ENCODE peak calls at places on chromosomes 1 and 21, in ten cellular contexts. One of them, this sample, is unnamed.

GRCh38 chr21:41943468-41944250 is 10.2 kb downstream of the C2CD2 start:
- DNase-seq in HFFc6: no peak
- DNase-seq in body of pancreas: no peak
- DNase-seq in cardiac fibroblast: no peak
- DNase-seq in glutamatergic neuron: no peak
- DNase-seq in endothelial cell of umbilical vein: no peak
- DNase-seq in choroid plexus epithelial cell: no peak
- DNase-seq in dorsolateral prefrontal cortex: peak; percentile 57
- DNase-seq in Caco-2: no peak
- DNase-seq in MCF 10A: no peak
- DNase-seq in this sample: no peak

GRCh38 chr1:202155478-202156021 is 4.9 kb downstream of the PTPN7 start:
- DNase-seq in endothelial cell of umbilical vein: peak; percentile 39
- DNase-seq in body of pancreas: no peak
- DNase-seq in HFFc6: no peak
- DNase-seq in dorsolateral prefrontal cortex: no peak
- DNase-seq in MCF 10A: peak; percentile 92
- DNase-seq in Caco-2: no peak
- DNase-seq in cardiac fibroblast: peak; percentile 31
- DNase-seq in choroid plexus epithelial cell: no peak
- DNase-seq in glutamatergic neuron: no peak
- DNase-seq in this sample: peak; percentile 54

GRCh38 chr21:37551406-37552355 is 185.1 kb downstream of the DYRK1A start:
- DNase-seq in dorsolateral prefrontal cortex: no peak
- DNase-seq in HFFc6: no peak
- DNase-seq in glutamatergic neuron: no peak
- DNase-seq in Caco-2: peak; percentile 48
- DNase-seq in endothelial cell of umbilical vein: peak; percentile 49
- DNase-seq in cardiac fibroblast: peak; percentile 10
- DNase-seq in MCF 10A: no peak
- DNase-seq in body of pancreas: peak; percentile 35
- DNase-seq in choroid plexus epithelial cell: peak; percentile 81
- DNase-seq in this sample: no peak

GRCh38 chr1:244965182-244965581 is 100.8 kb upstream of the HNRNPU start:
- DNase-seq in choroid plexus epithelial cell: no peak
- DNase-seq in endothelial cell of umbilical vein: peak; percentile 19
- DNase-seq in dorsolateral prefrontal cortex: no peak
- DNase-seq in body of pancreas: no peak
- DNase-seq in Caco-2: no peak
- DNase-seq in cardiac fibroblast: peak; percentile 5
- DNase-seq in HFFc6: no peak
- DNase-seq in glutamatergic neuron: no peak
- DNase-seq in MCF 10A: no peak
- DNase-seq in this sample: no peak

GRCh38 chr21:29939859-29940245 is at the start of gene GRIK1:
- DNase-seq in body of pancreas: no peak
- DNase-seq in dorsolateral prefrontal cortex: peak; percentile 38
- DNase-seq in cardiac fibroblast: peak; percentile 4
- DNase-seq in Caco-2: no peak
- DNase-seq in choroid plexus epithelial cell: peak; percentile 10
- DNase-seq in endothelial cell of umbilical vein: no peak
- DNase-seq in HFFc6: no peak
- DNase-seq in glutamatergic neuron: no peak
- DNase-seq in MCF 10A: no peak
- DNase-seq in this sample: no peak

GRCh38 chr1:180382326-180383115 is 119.9 kb downstream of the ACBD6 start:
- DNase-seq in body of pancreas: no peak
- DNase-seq in dorsolateral prefrontal cortex: no peak
- DNase-seq in cardiac fibroblast: peak; percentile 73
- DNase-seq in choroid plexus epithelial cell: peak; percentile 43
- DNase-seq in HFFc6: peak; percentile 65
- DNase-seq in MCF 10A: no peak
- DNase-seq in endothelial cell of umbilical vein: peak; percentile 67
- DNase-seq in glutamatergic neuron: no peak
- DNase-seq in Caco-2: no peak
- DNase-seq in this sample: peak; percentile 59

GRCh38 chr1:116448785-116449385 is 75.8 kb downstream of the ATP1A1 start:
- DNase-seq in choroid plexus epithelial cell: peak; percentile 41
- DNase-seq in dorsolateral prefrontal cortex: no peak
- DNase-seq in MCF 10A: peak; percentile 42
- DNase-seq in glutamatergic neuron: no peak
- DNase-seq in Caco-2: no peak
- DNase-seq in HFFc6: no peak
- DNase-seq in endothelial cell of umbilical vein: no peak
- DNase-seq in cardiac fibroblast: peak; percentile 63
- DNase-seq in body of pancreas: no peak
- DNase-seq in this sample: peak; percentile 44

GRCh38 chr1:247367786-247368342 is 36.2 kb upstream of the ZNF496 start:
- DNase-seq in dorsolateral prefrontal cortex: no peak
- DNase-seq in cardiac fibroblast: peak; percentile 48
- DNase-seq in glutamatergic neuron: no peak
- DNase-seq in HFFc6: peak; percentile 10
- DNase-seq in Caco-2: no peak
- DNase-seq in MCF 10A: no peak
- DNase-seq in body of pancreas: no peak
- DNase-seq in endothelial cell of umbilical vein: no peak
- DNase-seq in choroid plexus epithelial cell: peak; percentile 56
- DNase-seq in this sample: peak; percentile 55

GRCh38 chr1:231446138-231446537 is 24.1 kb upstream of the EGLN1 start:
- DNase-seq in body of pancreas: no peak
- DNase-seq in Caco-2: no peak
- DNase-seq in choroid plexus epithelial cell: no peak
- DNase-seq in glutamatergic neuron: no peak
- DNase-seq in HFFc6: no peak
- DNase-seq in dorsolateral prefrontal cortex: no peak
- DNase-seq in cardiac fibroblast: no peak
- DNase-seq in endothelial cell of umbilical vein: no peak
- DNase-seq in MCF 10A: no peak
- DNase-seq in this sample: no peak

GRCh38 chr1:231442735-231443134 is 20.6 kb upstream of the EGLN1 start:
- DNase-seq in body of pancreas: no peak
- DNase-seq in dorsolateral prefrontal cortex: no peak
- DNase-seq in cardiac fibroblast: peak; percentile 23
- DNase-seq in endothelial cell of umbilical vein: no peak
- DNase-seq in MCF 10A: no peak
- DNase-seq in choroid plexus epithelial cell: peak; percentile 41
- DNase-seq in glutamatergic neuron: no peak
- DNase-seq in HFFc6: no peak
- DNase-seq in Caco-2: no peak
- DNase-seq in this sample: no peak

GRCh38 chr1:231443363-231443762 is 21.3 kb upstream of the EGLN1 start:
- DNase-seq in Caco-2: no peak
- DNase-seq in HFFc6: no peak
- DNase-seq in endothelial cell of umbilical vein: no peak
- DNase-seq in choroid plexus epithelial cell: no peak
- DNase-seq in cardiac fibroblast: no peak
- DNase-seq in body of pancreas: no peak
- DNase-seq in glutamatergic neuron: no peak
- DNase-seq in dorsolateral prefrontal cortex: no peak
- DNase-seq in MCF 10A: no peak
- DNase-seq in this sample: no peak

GRCh38 chr1:231444059-231444458 is 22.0 kb upstream of the EGLN1 start:
- DNase-seq in dorsolateral prefrontal cortex: no peak
- DNase-seq in endothelial cell of umbilical vein: no peak
- DNase-seq in HFFc6: no peak
- DNase-seq in MCF 10A: no peak
- DNase-seq in cardiac fibroblast: no peak
- DNase-seq in Caco-2: no peak
- DNase-seq in body of pancreas: no peak
- DNase-seq in glutamatergic neuron: no peak
- DNase-seq in choroid plexus epithelial cell: no peak
- DNase-seq in this sample: no peak
- TF ChIP-seq CTCF in dorsolateral prefrontal cortex: no peak
- TF ChIP-seq CTCF in endothelial cell of umbilical vein: no peak
- TF ChIP-seq CTCF in HFFc6: no peak
- TF ChIP-seq CTCF in MCF 10A: no peak
- TF ChIP-seq CTCF in cardiac fibroblast: no peak
- TF ChIP-seq CTCF in Caco-2: no peak
- TF ChIP-seq CTCF in body of pancreas: no peak
- TF ChIP-seq CTCF in glutamatergic neuron: no peak
- TF ChIP-seq CTCF in choroid plexus epithelial cell: no peak
- TF ChIP-seq CTCF in this sample: no peak

GRCh38 chr1:183139281-183139942 is 46.7 kb upstream of the LAMC2 start:
- DNase-seq in body of pancreas: no peak
- DNase-seq in Caco-2: peak; percentile 30
- DNase-seq in glutamatergic neuron: no peak
- DNase-seq in HFFc6: peak; percentile 40
- DNase-seq in choroid plexus epithelial cell: peak; percentile 70
- DNase-seq in endothelial cell of umbilical vein: peak; percentile 96
- DNase-seq in dorsolateral prefrontal cortex: no peak
- DNase-seq in MCF 10A: peak; percentile 81
- DNase-seq in cardiac fibroblast: peak; percentile 89
- DNase-seq in this sample: peak; percentile 84
- TF ChIP-seq CTCF in body of pancreas: no peak
- TF ChIP-seq CTCF in Caco-2: no peak
- TF ChIP-seq CTCF in glutamatergic neuron: no peak
- TF ChIP-seq CTCF in HFFc6: no peak
- TF ChIP-seq CTCF in choroid plexus epithelial cell: no peak
- TF ChIP-seq CTCF in endothelial cell of umbilical vein: no peak
- TF ChIP-seq CTCF in dorsolateral prefrontal cortex: no peak
- TF ChIP-seq CTCF in MCF 10A: no peak
- TF ChIP-seq CTCF in cardiac fibroblast: no peak
- TF ChIP-seq CTCF in this sample: no peak

GRCh38 chr1:40625076-40625475 is 40.4 kb downstream of the RIMS3 start:
- DNase-seq in Caco-2: peak; percentile 5
- DNase-seq in glutamatergic neuron: no peak
- DNase-seq in cardiac fibroblast: peak; percentile 25
- DNase-seq in dorsolateral prefrontal cortex: no peak
- DNase-seq in body of pancreas: peak; percentile 58
- DNase-seq in HFFc6: peak; percentile 16
- DNase-seq in choroid plexus epithelial cell: peak; percentile 38
- DNase-seq in endothelial cell of umbilical vein: no peak
- DNase-seq in MCF 10A: peak; percentile 55
- DNase-seq in this sample: peak; percentile 37

GRCh38 chr1:40626383-40626770 is 39.1 kb downstream of the RIMS3 start:
- DNase-seq in endothelial cell of umbilical vein: no peak
- DNase-seq in Caco-2: no peak
- DNase-seq in choroid plexus epithelial cell: no peak
- DNase-seq in glutamatergic neuron: no peak
- DNase-seq in body of pancreas: no peak
- DNase-seq in HFFc6: no peak
- DNase-seq in MCF 10A: no peak
- DNase-seq in dorsolateral prefrontal cortex: no peak
- DNase-seq in cardiac fibroblast: no peak
- DNase-seq in this sample: no peak

GRCh38 chr1:40622936-40623629 is 42.4 kb downstream of the RIMS3 start:
- DNase-seq in endothelial cell of umbilical vein: no peak
- DNase-seq in Caco-2: no peak
- DNase-seq in glutamatergic neuron: no peak
- DNase-seq in body of pancreas: no peak
- DNase-seq in choroid plexus epithelial cell: no peak
- DNase-seq in HFFc6: no peak
- DNase-seq in dorsolateral prefrontal cortex: no peak
- DNase-seq in MCF 10A: no peak
- DNase-seq in cardiac fibroblast: no peak
- DNase-seq in this sample: no peak

GRCh38 chr1:40627987-40628902 is 37.2 kb downstream of the RIMS3 start:
- DNase-seq in body of pancreas: no peak
- DNase-seq in HFFc6: no peak
- DNase-seq in glutamatergic neuron: no peak
- DNase-seq in endothelial cell of umbilical vein: no peak
- DNase-seq in choroid plexus epithelial cell: no peak
- DNase-seq in MCF 10A: no peak
- DNase-seq in cardiac fibroblast: no peak
- DNase-seq in Caco-2: no peak
- DNase-seq in dorsolateral prefrontal cortex: no peak
- DNase-seq in this sample: peak; percentile 84

DNA sequence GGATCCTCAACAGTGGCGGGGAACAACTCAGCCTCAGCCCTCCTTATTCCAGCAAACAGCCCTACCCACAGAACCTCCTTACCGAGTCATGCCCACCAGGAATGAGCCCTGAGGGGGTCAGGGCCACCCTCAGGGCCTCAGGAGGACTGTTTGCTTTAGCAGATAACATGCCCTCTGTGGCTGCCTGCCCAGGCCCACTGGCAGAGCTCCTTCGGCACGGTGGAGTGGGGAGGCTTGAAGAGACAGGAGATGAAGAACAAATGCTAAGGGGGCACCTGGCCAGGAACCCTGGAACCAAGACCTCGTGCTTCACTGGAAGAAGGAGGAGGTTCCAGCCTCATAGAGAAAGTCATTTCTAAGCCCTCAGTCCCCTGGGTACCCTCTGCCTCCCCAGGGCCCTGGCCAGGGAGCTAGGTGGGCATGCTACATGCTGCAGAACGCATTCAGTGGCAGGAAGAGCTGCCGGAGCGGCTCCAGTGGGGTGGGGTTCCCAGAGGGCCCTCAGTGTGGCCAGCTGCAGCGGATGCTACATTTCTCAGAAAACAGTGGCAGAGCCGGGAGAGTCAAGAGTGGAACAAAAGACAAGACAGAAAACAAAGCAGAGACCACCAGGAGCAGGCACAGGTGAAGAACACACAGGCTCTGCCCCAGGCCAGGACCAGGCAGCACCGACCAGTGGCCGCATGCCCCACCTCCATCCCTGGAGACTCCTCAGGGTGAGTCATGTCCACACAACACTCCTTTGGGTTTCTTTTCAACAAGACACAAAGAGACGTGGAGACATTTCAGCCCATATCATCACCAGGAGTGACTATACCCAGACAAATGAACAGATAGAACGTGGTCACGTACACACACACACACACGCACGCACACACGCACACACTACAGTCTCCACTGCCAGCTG is 39.8 kb downstream of the RIMS3 start:
- DNase-seq in choroid plexus epithelial cell: peak; percentile 40
- DNase-seq in Caco-2: no peak
- DNase-seq in endothelial cell of umbilical vein: no peak
- DNase-seq in body of pancreas: no peak
- DNase-seq in cardiac fibroblast: peak; percentile 68
- DNase-seq in glutamatergic neuron: no peak
- DNase-seq in HFFc6: no peak
- DNase-seq in dorsolateral prefrontal cortex: no peak
- DNase-seq in MCF 10A: peak; percentile 56
- DNase-seq in this sample: peak; percentile 86
- TF ChIP-seq CTCF in choroid plexus epithelial cell: no peak
- TF ChIP-seq CTCF in Caco-2: no peak
- TF ChIP-seq CTCF in endothelial cell of umbilical vein: no peak
- TF ChIP-seq CTCF in body of pancreas: no peak
- TF ChIP-seq CTCF in cardiac fibroblast: no peak
- TF ChIP-seq CTCF in glutamatergic neuron: no peak
- TF ChIP-seq CTCF in HFFc6: no peak
- TF ChIP-seq CTCF in dorsolateral prefrontal cortex: no peak
- TF ChIP-seq CTCF in MCF 10A: no peak
- TF ChIP-seq CTCF in this sample: no peak

DNA sequence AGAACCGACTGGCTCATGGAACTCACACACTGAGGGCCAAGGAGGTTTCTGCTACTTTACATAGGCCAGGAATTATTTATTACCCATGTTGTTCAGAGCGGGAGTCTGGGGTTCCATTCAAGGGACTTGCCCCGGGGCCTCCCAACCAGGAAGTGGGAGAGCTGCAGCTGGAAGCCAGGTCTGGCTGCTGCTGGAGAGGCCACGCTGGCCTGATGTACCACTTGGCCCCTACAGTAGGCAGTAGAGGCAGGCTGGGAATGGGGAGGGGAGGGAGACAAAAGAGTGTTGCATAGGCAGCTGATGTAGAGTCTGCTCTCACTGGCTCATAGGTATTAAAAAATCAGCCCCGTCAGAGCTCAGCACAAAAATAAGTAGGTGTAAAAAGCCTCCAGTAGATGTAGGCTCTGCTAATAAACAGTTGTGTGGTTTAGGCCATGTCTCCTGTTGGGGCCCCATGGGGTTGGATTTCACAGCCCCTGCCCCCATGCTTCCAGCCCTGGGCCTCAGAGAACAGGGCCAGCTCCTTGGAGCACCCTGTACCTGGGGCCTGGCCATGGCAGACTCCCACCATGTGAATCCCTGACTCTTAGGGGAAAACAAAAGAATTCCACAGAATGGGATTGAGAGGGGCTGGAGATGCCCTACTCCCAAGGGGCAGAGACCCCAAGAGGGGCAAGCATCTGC is 11.7 kb downstream of the LRP8 start:
- DNase-seq in Caco-2: no peak
- DNase-seq in MCF 10A: no peak
- DNase-seq in HFFc6: no peak
- DNase-seq in body of pancreas: peak; percentile 25
- DNase-seq in dorsolateral prefrontal cortex: no peak
- DNase-seq in endothelial cell of umbilical vein: no peak
- DNase-seq in choroid plexus epithelial cell: peak; percentile 41
- DNase-seq in cardiac fibroblast: no peak
- DNase-seq in glutamatergic neuron: peak; percentile 6
- DNase-seq in this sample: no peak
- TF ChIP-seq CTCF in Caco-2: no peak
- TF ChIP-seq CTCF in MCF 10A: no peak
- TF ChIP-seq CTCF in HFFc6: no peak
- TF ChIP-seq CTCF in body of pancreas: no peak
- TF ChIP-seq CTCF in dorsolateral prefrontal cortex: no peak
- TF ChIP-seq CTCF in endothelial cell of umbilical vein: no peak
- TF ChIP-seq CTCF in choroid plexus epithelial cell: peak; percentile 38
- TF ChIP-seq CTCF in cardiac fibroblast: no peak
- TF ChIP-seq CTCF in glutamatergic neuron: no peak
- TF ChIP-seq CTCF in this sample: no peak

This sample was measured in mammary epithelial cell.